ENCODE peak calls at places on chromosomes 2 and 18, in six cellular contexts. Q is stimulated activated CD4-positive, alpha-beta T cell treated with anti-CD3 and anti-CD28 coated beads, Interleukin-12 subunit alpha, Interleukin-12 subunit beta, amount 100 ng/mL, for 48 hours; D is transverse colon; L is ureter; Y is OCI-LY7; I is RWPE1. W is an unnamed sample.

GRCh38 chr2:88713408-88713807 is 21.9 kb downstream of the RPIA start:
- DNase-seq in D (no peak), Y (no peak), I (no peak), L (no peak), Q (no peak), W (no peak)

GRCh38 chr2:25274868-25275574 is 66.7 kb downstream of the DNMT3A start:
- DNase-seq in L (no peak), D (no peak), Q (no peak), I (no peak), Y (no peak), W (peak; percentile 60)

GRCh38 chr2:227033471-227034148 is 130.4 kb downstream of the COL4A4 start:
- DNase-seq in Q (peak; percentile 16), I (peak; percentile 23), D (peak; percentile 59), Y (peak; percentile 37), L (no peak), W (no peak)

GRCh38 chr2:169038338-169038757 is 7.2 kb upstream of the ABCB11 start:
- DNase-seq in D (no peak), Q (no peak), Y (no peak), I (peak; percentile 83), L (no peak), W (no peak)

GRCh38 chr18:14978962-14979535 is 231.1 kb downstream of the ANKRD30B start:
- DNase-seq in D (peak; percentile 59), L (no peak), I (no peak), Y (peak; percentile 51), Q (peak; percentile 18), W (no peak)

GRCh38 chr2:109247340-109247739 is 118.3 kb downstream of the SH3RF3 start:
- DNase-seq in I (no peak), Q (no peak), D (peak; percentile 38), L (no peak), Y (no peak), W (no peak)

GRCh38 chr2:188181035-188181434 is 110.6 kb upstream of the GULP1 start:
- DNase-seq in D (no peak), I (no peak), L (no peak), Q (no peak), Y (no peak), W (no peak)

GRCh38 chr2:215392687-215393270 is 43.1 kb downstream of the FN1 start:
- DNase-seq in I (no peak), Y (no peak), L (no peak), D (no peak), Q (no peak), W (no peak)

GRCh38 chr2:204332706-204333105 is 212.6 kb upstream of the PARD3B start:
- DNase-seq in L (no peak), I (no peak), D (no peak), Y (no peak), Q (no peak), W (no peak)

GRCh38 chr2:15711126-15711860 is 119.6 kb downstream of the DDX1 start:
- DNase-seq in Y (no peak), L (no peak), D (no peak), Q (no peak), I (no peak), W (no peak)

GRCh38 chr2:36329746-36330145 is 25.8 kb upstream of the CRIM1 start:
- DNase-seq in Q (no peak), D (no peak), Y (no peak), L (no peak), I (peak; percentile 12), W (no peak)

GRCh38 chr18:59518705-59519104 is 159.6 kb upstream of the LMAN1 start:
- DNase-seq in Q (no peak), L (no peak), I (no peak), Y (no peak), D (no peak), W (no peak)

GRCh38 chr2:230575640-230576324 is 136.9 kb upstream of the CAB39 start:
- DNase-seq in Y (no peak), I (no peak), D (no peak), Q (no peak), L (no peak), W (peak; percentile 17)

GRCh38 chr2:47811668-47812067 is 28.7 kb downstream of the MSH6 start:
- DNase-seq in L (no peak), Y (no peak), Q (no peak), I (no peak), D (no peak), W (no peak)

GRCh38 chr18:46416706-46417638 is 240.0 kb downstream of the LOXHD1 start:
- DNase-seq in D (no peak), L (no peak), Y (peak; percentile 15), I (no peak), Q (no peak), W (no peak)

GRCh38 chr2:219868635-219869034 is 241.2 kb downstream of the SLC4A3 start:
- DNase-seq in Q (no peak), L (no peak), I (no peak), D (no peak), Y (no peak), W (no peak)